ENCODE peak calls at places on chromosomes 5 and 9, in ten cellular contexts. U is HEK293T, T is Kasumi-1, B is uterus, E is NCI-H510A, G is GM10248, H is stomach, A is activated T-helper 1 cell treated with Interleukin-2 at 50 U/mL for 16 hours, C is NCI-H446 treated with DMSO at 0.1 percent for 48 hours, S is ACHN. M is an unnamed sample.

GRCh38 chr5:137923856-137924255 is 34.6 kb downstream of the PKD2L2 start:
- DNase-seq in U (no peak), T (no peak), B (no peak), E (no peak), G (no peak), H (no peak), A (no peak), C (no peak), S (no peak), M (no peak)

GRCh38 chr5:53246042-53246836 is 136.7 kb upstream of the MOCS2 start:
- DNase-seq in U (no peak), T (no peak), B (no peak), E (no peak), G (no peak), H (no peak), A (no peak), C (no peak), S (peak), M (no peak)

GRCh38 chr9:112784020-112784788 is 33.6 kb downstream of the SNX30 start:
- DNase-seq in U (peak), T (no peak), B (no peak), E (peak), G (no peak), H (no peak), A (no peak), C (no peak), S (peak), M (no peak)

GRCh38 chr5:175900131-175900530 is 28.8 kb downstream of the CPLX2 start:
- DNase-seq in U (no peak), T (no peak), B (no peak), E (no peak), G (no peak), H (no peak), A (no peak), C (no peak), S (no peak), M (no peak)

GRCh38 chr5:102818345-102818744 is 63.2 kb downstream of the PAM start:
- DNase-seq in U (no peak), T (no peak), B (no peak), E (no peak), G (no peak), H (no peak), A (no peak), C (no peak), S (no peak), M (no peak)

GRCh38 chr5:134171972-134172371 is 4.8 kb downstream of the SKP1 start:
- DNase-seq in U (no peak), T (no peak), B (no peak), E (no peak), G (no peak), H (peak), A (no peak), C (no peak), S (no peak), M (no peak)

GRCh38 chr9:131728961-131729360 is 10.9 kb downstream of the RAPGEF1 start:
- DNase-seq in U (no peak), T (no peak), B (no peak), E (no peak), G (no peak), H (no peak), A (peak), C (no peak), S (no peak), M (no peak)

GRCh38 chr5:136457390-136458094 is 92.2 kb upstream of the TRPC7 start:
- DNase-seq in U (no peak), T (no peak), B (no peak), E (peak), G (no peak), H (peak), A (no peak), C (no peak), S (no peak), M (no peak)

GRCh38 chr5:57779383-57780223 is 297.0 kb upstream of the ACTBL2 start:
- DNase-seq in U (peak), T (peak), B (peak), E (no peak), G (no peak), H (no peak), A (no peak), C (peak), S (peak), M (no peak)

GRCh38 chr9:73810585-73811215 is 659.0 kb downstream of the ANXA1 start:
- DNase-seq in U (no peak), T (no peak), B (no peak), E (no peak), G (no peak), H (no peak), A (no peak), C (no peak), S (no peak), M (no peak)

GRCh38 chr5:38780316-38780715 is 65.5 kb upstream of the OSMR start:
- DNase-seq in U (no peak), T (no peak), B (no peak), E (no peak), G (no peak), H (no peak), A (no peak), C (no peak), S (no peak), M (no peak)

GRCh38 chr5:170522211-170523128 is 18.6 kb downstream of the KCNIP1 start:
- DNase-seq in U (no peak), T (peak), B (no peak), E (no peak), G (no peak), H (no peak), A (no peak), C (peak), S (peak), M (no peak)

GRCh38 chr5:132465095-132465707 is 25.4 kb downstream of the IRF1 start:
- DNase-seq in U (no peak), T (peak), B (peak), E (no peak), G (no peak), H (no peak), A (no peak), C (no peak), S (no peak), M (peak)

GRCh38 chr9:116494815-116495634 is 192.1 kb upstream of the TRIM32 start:
- DNase-seq in U (peak), T (no peak), B (no peak), E (no peak), G (peak), H (peak), A (no peak), C (no peak), S (peak), M (no peak)